ENCODE peak calls at places on chromosomes 5 and 9, in four cellular contexts. H, E, U and A are unnamed samples.

GRCh38 chr5:134436523-134437339 is 25.1 kb upstream of the CDKN2AIPNL start:
- DNase-seq in E (peak), H (peak), U (peak), A (no peak)

GRCh38 chr9:136019681-136020060 is 58.5 kb upstream of the UBAC1 start:
- DNase-seq in E (no peak), H (no peak), U (no peak), A (no peak)

GRCh38 chr9:136517950-136518349 is 27.9 kb downstream of the NOTCH1 start:
- DNase-seq in H (no peak), E (no peak), U (no peak), A (no peak)

GRCh38 chr5:172113036-172113435 is 75.0 kb downstream of the STK10 start:
- DNase-seq in U (peak), H (no peak), E (no peak), A (no peak)

GRCh38 chr9:133494636-133495326 is 15.9 kb upstream of the SLC2A6 start:
- DNase-seq in E (no peak), U (no peak), H (no peak), A (no peak)

GRCh38 chr5:3349704-3350565 is 245.7 kb upstream of the IRX1 start:
- DNase-seq in U (no peak), H (no peak), E (no peak), A (no peak)

GRCh38 chr5:67166460-67166871 is 30.1 kb downstream of the CD180 start:
- DNase-seq in E (peak), U (peak), H (no peak), A (peak)

GRCh38 chr5:173706700-173707099 is 90.2 kb upstream of the BOD1 start:
- DNase-seq in E (no peak), U (no peak), H (no peak), A (no peak)

GRCh38 chr5:151454889-151455288 is 7.5 kb downstream of the SLC36A1 start:
- DNase-seq in E (no peak), U (no peak), H (no peak), A (no peak)

GRCh38 chr5:126515337-126515736 is 79.7 kb downstream of the ALDH7A1 start:
- DNase-seq in E (no peak), U (no peak), H (no peak), A (no peak)
- H3K27ac ChIP-seq in E (no peak), U (no peak), H (no peak), A (no peak)

GRCh38 chr9:682633-683508 is 158.6 kb upstream of the DMRT1 start:
- DNase-seq in U (no peak), H (no peak), E (no peak), A (no peak)
- H3K27ac ChIP-seq in U (no peak), H (no peak), E (peak), A (no peak)

GRCh38 chr9:98654247-98654646 is 54.5 kb downstream of the GABBR2 start:
- DNase-seq in H (no peak), E (no peak), U (no peak), A (no peak)
- H3K27ac ChIP-seq in H (no peak), E (no peak), U (no peak), A (no peak)

GRCh38 chr9:131019387-131020239 is 10.6 kb downstream of the LAMC3 start:
- DNase-seq in U (no peak), E (no peak), H (no peak), A (no peak)
- H3K27ac ChIP-seq in U (no peak), E (no peak), H (no peak), A (no peak)